ENCODE peak calls at places on chromosomes 1 and 21, in eight cellular contexts. H is heart right ventricle, G is HCT116, T is left ventricle myocardium inferior, O is dorsolateral prefrontal cortex, P is fibroblast of lung, E is IMR-90, V is right atrium auricular region. W is an unnamed sample. For H3K27me3, the result is how much of the 10 kb centered on the place peaks cover.

GRCh38 chr1:21149862-21150432 is 26.8 kb downstream of the EIF4G3 start:
- DNase-seq in G (peak), T (no peak), P (peak), H (peak), E (peak), V (no peak), O (peak), W (peak)

GRCh38 chr1:157450106-157450505 is 102.2 kb downstream of the FCRL5 start:
- DNase-seq in O (no peak), V (no peak), T (no peak), G (no peak), P (no peak), H (no peak), E (no peak), W (no peak)

GRCh38 chr1:156926175-156926574 is 5.7 kb downstream of the LRRC71 start:
- DNase-seq in E (peak), T (peak), P (peak), G (peak), H (no peak), V (no peak), O (no peak), W (peak)

GRCh38 chr1:227351443-227351842 is 33.2 kb upstream of the CDC42BPA start:
- DNase-seq in O (no peak), E (peak), V (no peak), G (no peak), H (peak), P (peak), T (no peak), W (peak)

GRCh38 chr1:55893155-55893554 is 678.0 kb upstream of the USP24 start:
- DNase-seq in T (no peak), V (no peak), H (no peak), E (peak), P (peak), O (no peak), G (peak), W (peak)

GRCh38 chr1:244291171-244291866 is 160.4 kb downstream of the ADSS2 start:
- DNase-seq in V (no peak), T (no peak), O (no peak), P (no peak), G (no peak), H (no peak), E (no peak), W (no peak)

GRCh38 chr1:11281518-11282331 is 8.7 kb downstream of the UBIAD1 start:
- DNase-seq in H (no peak), P (peak), T (no peak), O (no peak), G (no peak), V (no peak), E (peak), W (no peak)

GRCh38 chr1:227922501-227923352 is 25.0 kb downstream of the WNT9A start:
- DNase-seq in P (no peak), O (no peak), V (no peak), G (no peak), H (no peak), T (no peak), E (no peak), W (no peak)

GRCh38 chr21:41481191-41481590 is 26.8 kb downstream of the TMPRSS2 start:
- DNase-seq in T (no peak), P (peak), V (no peak), E (peak), O (no peak), H (no peak), G (no peak), W (peak)

DNA sequence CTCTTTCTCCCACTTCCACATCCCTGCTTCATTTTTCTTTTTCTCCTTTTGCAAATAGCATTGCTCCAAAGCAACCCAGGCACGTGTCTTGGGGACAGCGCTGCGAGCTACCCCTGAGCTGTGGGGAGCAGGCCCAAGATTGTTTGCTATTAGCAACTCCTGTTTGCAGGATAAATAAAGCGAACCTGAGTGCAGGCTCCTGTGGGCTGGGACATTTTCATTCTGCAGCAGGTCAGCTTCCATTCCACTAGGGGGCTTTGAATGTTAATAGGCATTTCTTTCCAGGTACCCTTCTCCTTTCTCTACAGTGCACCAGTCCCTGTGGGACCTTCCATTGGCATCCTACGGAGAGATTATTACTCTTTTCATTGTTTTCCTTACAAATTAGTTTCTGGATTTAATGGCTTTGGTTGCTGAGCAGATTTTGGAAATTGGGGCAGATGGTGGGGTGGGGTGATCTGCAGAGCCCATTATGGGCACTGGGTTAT is 54.0 kb downstream of the OLFML3 start:
- DNase-seq in T (no peak), G (peak), V (no peak), P (no peak), H (no peak), O (no peak), E (no peak), W (peak)
- H3K4me3 ChIP-seq in T (no peak), G (no peak), V (no peak), P (no peak), H (no peak), O (no peak), E (no peak), W (no peak)

DNA sequence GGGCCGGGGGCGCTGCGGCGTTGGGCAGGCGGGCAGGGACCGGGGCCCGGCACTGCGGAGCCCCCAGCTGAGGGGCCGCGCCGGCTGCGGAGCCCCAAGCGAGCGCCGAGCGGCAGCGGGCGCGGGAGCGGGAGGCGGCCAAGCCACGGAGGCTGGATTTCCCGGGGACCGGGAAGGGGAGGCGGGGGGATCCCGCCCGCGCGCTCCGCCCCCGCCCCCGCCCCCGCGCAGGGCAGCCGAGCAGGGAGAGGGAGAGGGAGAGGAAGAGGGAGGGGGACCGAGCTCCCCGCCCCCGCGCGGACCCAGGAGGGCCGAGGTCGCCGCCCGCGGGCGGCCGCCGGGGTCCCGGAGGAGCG is at the start of gene DLGAP3:
- DNase-seq in E (no peak), G (no peak), P (no peak), O (peak), T (no peak), V (no peak), H (no peak), W (no peak)
- H3K27me3 ChIP-seq in E (half or more), G (under half), P (under half), O (under half), T (half or more), V (under half), H (half or more), W (under half)

GRCh38 chr1:118184737-118185082 is 318 bp downstream of the SPAG17 start:
- DNase-seq in O (no peak), H (no peak), G (no peak), E (no peak), P (no peak), V (no peak), T (no peak), W (peak)

GRCh38 chr1:118186026-118186425 is 998 bp upstream of the SPAG17 start:
- DNase-seq in V (no peak), G (no peak), T (no peak), H (no peak), E (no peak), P (no peak), O (no peak), W (no peak)

GRCh38 chr1:118185083-118185899 is at the start of gene SPAG17:
- DNase-seq in P (peak), E (peak), V (peak), O (no peak), G (no peak), T (peak), H (peak), W (peak)
- TF ChIP-seq CTCF in P (peak), E (peak), V (peak), O (no peak), G (no peak), T (peak), H (no peak), W (peak)

GRCh38 chr1:30906631-30907389 is 1.7 kb downstream of the SDC3 start:
- DNase-seq in G (no peak), T (peak), V (no peak), H (no peak), O (no peak), E (no peak), P (no peak), W (no peak)
- H3K4me3 ChIP-seq in G (peak), T (peak), V (no peak), H (peak), O (peak), E (peak), P (peak), W (no peak)